ENCODE peak calls at places on chromosome 18, in five cellular contexts. B is naive thymus-derived CD4-positive, alpha-beta T cell; S is fibroblast of pulmonary artery; R is caudate nucleus; L is stimulated activated naive B cell treated with anti-CD40 and anti-IgM and Interleukin-4, amounts not matched to agents 10 μg/mL and 1 μg/mL and 100 μg/mL, for 72 hours. D is an unnamed sample.

GRCh38 chr18:12861637-12862036 is 22.4 kb downstream of the PTPN2 start:
- DNase-seq in S (no peak), R (no peak), B (no peak), L (no peak), D (no peak)

GRCh38 chr18:12049983-12050811 is 43.4 kb upstream of the ANKRD62 start:
- DNase-seq in L (peak; percentile 44), R (no peak), S (no peak), B (no peak), D (no peak)

GRCh38 chr18:6270791-6271216 is 143.9 kb downstream of the L3MBTL4 start:
- DNase-seq in R (no peak), L (no peak), S (no peak), B (no peak), D (no peak)

GRCh38 chr18:59015531-59016152 is 124.0 kb upstream of the SEC11C start:
- DNase-seq in R (no peak), L (no peak), S (no peak), B (no peak), D (no peak)

GRCh38 chr18:78862395-78862794 is 117.2 kb upstream of the SALL3 start:
- DNase-seq in L (no peak), B (no peak), S (no peak), R (no peak), D (no peak)

GRCh38 chr18:74259332-74259731 is 32.4 kb downstream of the CYB5A start:
- DNase-seq in S (no peak), L (no peak), R (no peak), B (no peak), D (no peak)

GRCh38 chr18:27363918-27364317 is 178.8 kb upstream of the CHST9 start:
- DNase-seq in R (no peak), B (no peak), S (peak; percentile 8), L (no peak), D (no peak)

GRCh38 chr18:48699761-48700160 is 160.9 kb downstream of the CTIF start:
- DNase-seq in L (no peak), R (no peak), S (no peak), B (no peak), D (no peak)

GRCh38 chr18:63319383-63320040 is at the start of gene BCL2:
- DNase-seq in L (no peak), R (peak; percentile 52), B (peak; percentile 60), S (peak; percentile 42), D (no peak)

GRCh38 chr18:23703987-23704384 is 14.7 kb downstream of the LAMA3 start:
- DNase-seq in S (no peak), B (no peak), R (no peak), L (no peak), D (no peak)